ENCODE peak calls at places on chromosomes 7 and 10, in ten cellular contexts. Q is K562, B is transverse colon, Y is suprapubic skin, H is esophagus muscularis mucosa, C is tibial nerve, V is sigmoid colon, J is ovary, U is stomach, K is H1. G is an unnamed sample. For H3K9me3 and H3K36me3, the result is how much of the 10 kb centered on the place peaks cover.

GRCh38 chr10:83332695-83333094 is 806.6 kb upstream of the GHITM start:
- DNase-seq in Y (no peak), J (no peak), Q (no peak), H (no peak), K (no peak), C (no peak), V (no peak), B (no peak), U (no peak), G (no peak)

GRCh38 chr10:73650537-73651331 is 5.1 kb downstream of the SYNPO2L start:
- DNase-seq in U (no peak), Y (no peak), H (no peak), K (no peak), C (no peak), Q (peak), B (no peak), J (no peak), V (no peak), G (no peak)

GRCh38 chr10:68211635-68212034 is 20.3 kb downstream of the ATOH7 start:
- DNase-seq in B (no peak), H (no peak), Y (no peak), J (no peak), Q (no peak), V (no peak), K (no peak), C (no peak), U (no peak), G (no peak)

GRCh38 chr10:77506517-77506916 is 131.1 kb downstream of the KCNMA1 start:
- DNase-seq in J (no peak), U (no peak), K (no peak), B (no peak), Y (no peak), V (no peak), C (no peak), Q (no peak), H (no peak), G (no peak)

GRCh38 chr10:88370713-88371112 is 212.4 kb downstream of the RNLS start:
- DNase-seq in B (no peak), C (no peak), Y (no peak), U (no peak), V (no peak), H (no peak), K (no peak), Q (no peak), J (no peak), G (no peak)

GRCh38 chr7:5679047-5679740 is 102.3 kb downstream of the RNF216 start:
- DNase-seq in B (no peak), K (no peak), V (no peak), J (no peak), Q (no peak), Y (no peak), C (no peak), H (no peak), U (no peak), G (peak)

GRCh38 chr10:103772096-103772845 is 83.1 kb downstream of the SH3PXD2A start:
- DNase-seq in Y (peak), J (peak), U (peak), K (peak), Q (peak), V (peak), B (peak), H (peak), C (peak), G (peak)

GRCh38 chr7:22781230-22781711 is 41.4 kb downstream of the TOMM7 start:
- DNase-seq in V (no peak), Q (no peak), Y (no peak), K (no peak), B (no peak), H (no peak), J (no peak), U (no peak), C (no peak), G (no peak)

GRCh38 chr7:114921636-114922150 is at the start of gene MDFIC:
- DNase-seq in C (no peak), Q (no peak), B (peak), H (no peak), Y (no peak), U (no peak), K (no peak), V (no peak), J (no peak), G (peak)

GRCh38 chr10:80090120-80090519 is 11.7 kb downstream of the TMEM254 start:
- DNase-seq in H (no peak), J (no peak), Q (no peak), U (no peak), V (no peak), K (no peak), Y (no peak), B (no peak), C (no peak), G (no peak)

GRCh38 chr10:80100116-80100515 is 21.7 kb downstream of the TMEM254 start:
- DNase-seq in Q (no peak), H (no peak), K (no peak), B (no peak), Y (no peak), U (no peak), J (no peak), V (no peak), C (no peak), G (peak)

GRCh38 chr10:80094236-80094635 is 15.8 kb downstream of the TMEM254 start:
- DNase-seq in J (no peak), Y (no peak), V (no peak), H (no peak), C (no peak), U (no peak), B (no peak), K (no peak), Q (no peak), G (no peak)
- TF ChIP-seq EP300 in J (no peak), Y (no peak), V (no peak), H (no peak), C (no peak), U (no peak), B (no peak), K (no peak), Q (no peak), G (no peak)

GRCh38 chr10:109126541-109126940 is 796.8 kb downstream of the XPNPEP1 start:
- DNase-seq in V (no peak), Y (no peak), U (no peak), Q (no peak), C (no peak), J (no peak), H (no peak), B (no peak), K (no peak), G (no peak)

GRCh38 chr10:109126016-109126415 is 797.3 kb downstream of the XPNPEP1 start:
- DNase-seq in B (no peak), C (no peak), K (no peak), J (no peak), H (no peak), V (no peak), Y (no peak), Q (no peak), U (no peak), G (no peak)

GRCh38 chr10:109127363-109127762 is 795.9 kb downstream of the XPNPEP1 start:
- DNase-seq in J (no peak), V (no peak), U (no peak), Q (no peak), C (no peak), K (no peak), H (no peak), Y (no peak), B (no peak), G (no peak)
- H3K9me3 ChIP-seq in J (under half), V (under half), U (under half), Q (under half), C (under half), K (under half), H (under half), Y (under half), B (under half), G (under half)

GRCh38 chr10:7385114-7385513 is 25.7 kb downstream of the SFMBT2 start:
- DNase-seq in B (no peak), J (no peak), C (no peak), H (no peak), V (no peak), Y (no peak), U (no peak), K (no peak), Q (no peak), G (no peak)
- H3K36me3 ChIP-seq in B (under half), J (under half), C (under half), H (under half), V (under half), Y (under half), U (under half), K (under half), Q (under half), G (under half)

DNA sequence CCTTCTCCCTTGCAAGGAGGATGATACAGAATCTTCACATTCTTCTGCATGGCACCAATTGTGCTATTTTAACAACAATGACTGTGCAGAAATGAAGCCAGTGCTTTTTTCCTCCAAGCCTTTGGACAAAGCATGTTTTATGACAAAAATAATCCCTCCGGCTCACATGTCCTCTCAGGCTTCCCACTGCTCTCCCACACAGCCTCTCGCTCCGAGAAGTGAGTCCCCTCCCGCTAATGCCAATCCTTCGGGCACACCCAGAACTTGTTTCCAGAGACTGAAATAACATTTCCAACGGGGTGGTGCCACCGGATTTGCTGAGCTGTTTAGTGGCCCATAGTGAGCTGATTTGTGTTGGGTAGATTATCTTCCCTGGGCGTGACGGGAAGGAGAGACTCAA is 35.8 kb downstream of the RBM17 start:
- DNase-seq in U (no peak), V (peak), C (no peak), K (no peak), J (no peak), Q (no peak), B (no peak), Y (no peak), H (no peak), G (no peak)
- TF ChIP-seq EP300 in U (no peak), V (no peak), C (peak), K (no peak), J (no peak), Q (no peak), B (no peak), Y (no peak), H (no peak), G (no peak)

GRCh38 chr10:31954410-31955191 is 26.0 kb upstream of the ARHGAP12 start:
- DNase-seq in K (no peak), H (no peak), U (no peak), C (no peak), Y (no peak), Q (no peak), J (no peak), B (no peak), V (no peak), G (no peak)
- H3K9me3 ChIP-seq in K (under half), H (under half), U (under half), C (under half), Y (under half), Q (under half), J (under half), B (under half), V (under half), G (under half)

DNA sequence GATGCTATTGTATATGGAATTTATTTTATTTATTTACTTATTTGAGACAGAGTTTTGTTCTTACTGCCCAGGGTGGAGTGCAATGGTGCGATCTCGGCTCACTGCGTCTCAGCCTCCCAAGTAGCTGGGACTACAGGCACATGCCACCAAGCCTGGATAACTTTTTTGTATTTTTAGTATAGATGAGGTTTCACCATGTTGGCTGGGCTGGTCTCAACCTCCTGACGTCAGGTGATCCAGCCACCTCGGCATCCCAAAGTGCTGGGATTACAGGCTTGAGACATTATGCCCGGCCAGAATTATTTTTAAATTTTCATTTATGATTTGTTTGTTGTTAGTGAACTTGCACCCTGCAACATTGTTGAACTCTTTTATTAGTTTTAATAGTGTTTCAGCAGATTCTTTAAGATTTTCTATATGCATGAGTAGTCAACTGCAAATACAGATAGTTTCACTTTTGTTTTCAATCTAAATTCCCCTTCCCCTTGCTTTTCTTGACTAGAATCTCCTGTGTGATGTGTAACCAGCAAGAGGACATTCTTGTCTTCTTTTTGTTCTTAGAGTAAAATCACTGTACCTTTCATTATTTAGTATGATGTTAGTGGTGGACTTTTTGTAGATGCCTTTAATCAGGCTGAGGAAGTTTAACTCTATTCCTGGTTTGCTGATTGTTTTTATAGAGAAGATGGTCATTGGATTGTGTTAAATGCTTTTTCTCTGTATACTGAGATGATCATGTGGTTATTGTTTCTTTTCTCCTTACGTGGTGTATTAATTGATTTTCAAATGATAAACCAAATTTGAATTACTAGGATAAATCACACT is 27.8 kb downstream of the ZNF33A start:
- DNase-seq in V (no peak), C (no peak), U (no peak), Y (no peak), J (no peak), B (no peak), Q (no peak), H (no peak), K (no peak), G (no peak)
- H3K36me3 ChIP-seq in V (under half), C (under half), U (half or more), Y (half or more), J (under half), B (under half), Q (under half), H (under half), K (under half), G (under half)

GRCh38 chr7:18727094-18727870 is 231.7 kb downstream of the HDAC9 start:
- DNase-seq in H (no peak), U (no peak), Q (no peak), K (no peak), B (no peak), V (no peak), C (no peak), Y (no peak), J (no peak), G (no peak)
- TF ChIP-seq EP300 in H (no peak), U (no peak), Q (no peak), K (no peak), B (no peak), V (no peak), C (no peak), Y (no peak), J (no peak), G (no peak)

GRCh38 chr10:131806146-131806545 is 94.7 kb upstream of the PPP2R2D start:
- DNase-seq in B (no peak), K (no peak), H (no peak), Y (peak), C (no peak), J (no peak), U (peak), V (peak), Q (no peak), G (no peak)
- H3K9me3 ChIP-seq in B (under half), K (under half), H (under half), Y (under half), C (under half), J (under half), U (under half), V (under half), Q (under half), G (under half)